ENCODE peak calls at places on chromosomes 6 and 20, in six cellular contexts. V is dermis microvascular lymphatic vessel endothelial cell, W is neural crest cell, R is T-cell, S is NCI-H2171, E is NCI-H1694 treated with DMSO at 0.1 percent for 48 hours. H is an unnamed sample.

GRCh38 chr20:9054176-9054575 is 14.7 kb upstream of the PLCB4 start:
- DNase-seq in V (no peak), E (no peak), W (no peak), R (no peak), S (no peak), H (no peak)

GRCh38 chr6:154319231-154319858 is 37.3 kb downstream of the IPCEF1 start:
- DNase-seq in E (no peak), R (no peak), W (no peak), S (no peak), V (no peak), H (no peak)

GRCh38 chr6:20712011-20712410 is 177.8 kb downstream of the CDKAL1 start:
- DNase-seq in R (no peak), S (no peak), E (no peak), V (peak), W (no peak), H (no peak)

GRCh38 chr6:29989211-29989610 is 46.9 kb downstream of the HLA-A start:
- DNase-seq in S (no peak), R (no peak), W (no peak), E (no peak), V (no peak), H (no peak)

GRCh38 chr6:25490018-25490865 is 161.8 kb upstream of the SCGN start:
- DNase-seq in V (peak), W (peak), R (peak), S (peak), E (peak), H (peak)

GRCh38 chr6:26199057-26199772 is 112.0 kb downstream of the HFE start:
- DNase-seq in R (peak), W (peak), E (peak), V (peak), S (peak), H (peak)

GRCh38 chr20:6489361-6490154 is 277.9 kb upstream of the BMP2 start:
- DNase-seq in V (no peak), W (no peak), S (no peak), R (no peak), E (no peak), H (no peak)

GRCh38 chr6:132952468-132952867 is 138.1 kb downstream of the RPS12 start:
- DNase-seq in V (no peak), W (no peak), R (no peak), S (no peak), E (no peak), H (no peak)

GRCh38 chr6:134097114-134097707 is 44.8 kb upstream of the SLC2A12 start:
- DNase-seq in V (peak), S (peak), W (peak), E (peak), R (peak), H (peak)

GRCh38 chr20:12987261-12987660 is 21.5 kb upstream of the SPTLC3 start:
- DNase-seq in S (no peak), E (no peak), V (no peak), R (no peak), W (no peak), H (no peak)

GRCh38 chr6:49326337-49326736 is 136.7 kb downstream of the MMUT start:
- DNase-seq in R (no peak), V (peak), E (no peak), W (no peak), S (no peak), H (peak)

GRCh38 chr20:63176035-63176434 is 39.9 kb downstream of the YTHDF1 start:
- DNase-seq in R (no peak), V (no peak), S (no peak), E (no peak), W (peak), H (no peak)

GRCh38 chr20:49594143-49594928 is 26.4 kb upstream of the PTGIS start:
- DNase-seq in V (no peak), R (no peak), W (no peak), S (peak), E (no peak), H (peak)

GRCh38 chr20:35009665-35010328 is 54.1 kb downstream of the MYH7B start:
- DNase-seq in R (no peak), W (no peak), S (no peak), E (no peak), V (no peak), H (no peak)

GRCh38 chr20:4038676-4039075 is 23.3 kb upstream of the RNF24 start:
- DNase-seq in R (no peak), E (no peak), W (no peak), S (no peak), V (no peak), H (no peak)

GRCh38 chr20:32959351-32960221 is 44.6 kb downstream of the SUN5 start:
- DNase-seq in E (no peak), V (no peak), S (no peak), W (no peak), R (no peak), H (no peak)

GRCh38 chr6:125346926-125347563 is 45.3 kb upstream of the HDDC2 start:
- DNase-seq in V (no peak), R (no peak), E (no peak), S (no peak), W (no peak), H (no peak)